ENCODE peak calls at places on chromosomes 7 and 10, in seven cellular contexts. T, L, M, N, C, E and X are unnamed samples. For H3K4me1, the result is how much of the 10 kb centered on the place peaks cover.

GRCh38 chr10:110067960-110068770 is 60.4 kb downstream of the ADD3 start:
- DNase-seq in M (no peak), T (peak), L (no peak), N (no peak), E (peak), C (peak), X (no peak)

GRCh38 chr10:5443429-5443828 is 31.1 kb downstream of the NET1 start:
- DNase-seq in T (no peak), C (no peak), N (no peak), M (no peak), E (no peak), L (no peak), X (no peak)

GRCh38 chr10:93991596-93992284 is 2.0 kb upstream of the PLCE1 start:
- DNase-seq in N (peak), T (peak), L (peak), M (peak), C (peak), E (peak), X (peak)

GRCh38 chr7:149524399-149524798 is 26.8 kb upstream of the ZNF746 start:
- DNase-seq in L (no peak), C (no peak), E (no peak), N (no peak), M (no peak), T (no peak), X (no peak)

GRCh38 chr7:140049339-140050024 is 13.3 kb downstream of the PARP12 start:
- DNase-seq in N (no peak), L (no peak), M (no peak), T (no peak), C (peak), E (peak), X (no peak)

GRCh38 chr10:13885238-13885990 is 298.6 kb downstream of the PRPF18 start:
- DNase-seq in N (no peak), L (no peak), C (no peak), T (no peak), E (no peak), M (no peak), X (no peak)

GRCh38 chr10:4334853-4335252 is 491.2 kb upstream of the AKR1E2 start:
- DNase-seq in C (no peak), M (no peak), T (no peak), E (peak), N (no peak), L (no peak), X (no peak)

GRCh38 chr10:58275261-58275660 is 6.3 kb downstream of the CISD1 start:
- DNase-seq in T (no peak), C (no peak), L (no peak), E (no peak), N (no peak), M (no peak), X (no peak)

GRCh38 chr7:149768931-149769330 is 4.5 kb downstream of the ZNF467 start:
- DNase-seq in L (no peak), T (no peak), M (no peak), C (no peak), N (no peak), E (no peak), X (no peak)

GRCh38 chr10:133235891-133236321 is 1.7 kb upstream of the VENTX start:
- DNase-seq in C (no peak), E (no peak), N (no peak), M (no peak), L (no peak), T (no peak), X (peak)

GRCh38 chr7:3927446-3928110 is 626.5 kb downstream of the SDK1 start:
- DNase-seq in L (no peak), C (no peak), N (no peak), T (no peak), E (peak), M (no peak), X (no peak)

GRCh38 chr7:91953618-91954017 is 13.0 kb downstream of the AKAP9 start:
- DNase-seq in N (no peak), L (no peak), E (peak), M (peak), C (no peak), T (no peak), X (no peak)

GRCh38 chr7:16914771-16915170 is 33.0 kb upstream of the AGR3 start:
- DNase-seq in L (no peak), M (peak), T (no peak), N (peak), C (peak), E (peak), X (peak)
- TF ChIP-seq CTCF in L (no peak), M (no peak), T (no peak), N (no peak), C (no peak), E (no peak), X (no peak)

GRCh38 chr10:97687785-97688781 is 1.0 kb upstream of the AVPI1 start:
- DNase-seq in T (no peak), E (peak), M (peak), C (no peak), L (peak), N (no peak), X (no peak)
- H3K4me1 ChIP-seq in T (half or more), E (under half), M (half or more), C (under half), L (half or more), N (under half), X (under half)

GRCh38 chr10:98030093-98030821 is at the start of gene CRTAC1:
- DNase-seq in L (no peak), N (peak), M (peak), T (peak), C (peak), E (peak), X (peak)

GRCh38 chr10:98033515-98033914 is 3.1 kb upstream of the CRTAC1 start:
- DNase-seq in N (no peak), L (no peak), C (no peak), T (no peak), M (no peak), E (no peak), X (no peak)

GRCh38 chr10:98030991-98031431 is 590 bp upstream of the CRTAC1 start:
- DNase-seq in N (peak), M (no peak), L (no peak), E (peak), C (no peak), T (no peak), X (no peak)

GRCh38 chr10:98029149-98030092 is 1.0 kb downstream of the CRTAC1 start:
- DNase-seq in L (no peak), T (no peak), C (no peak), E (no peak), N (peak), M (no peak), X (no peak)

GRCh38 chr10:98031440-98031839 is 1.0 kb upstream of the CRTAC1 start:
- DNase-seq in E (no peak), T (no peak), L (no peak), C (no peak), M (no peak), N (no peak), X (no peak)
- H3K4me3 ChIP-seq in E (no peak), T (peak), L (no peak), C (no peak), M (no peak), N (peak), X (no peak)

GRCh38 chr7:86786376-86786775 is 142.7 kb downstream of the GRM3 start:
- DNase-seq in E (no peak), L (no peak), M (no peak), T (no peak), N (no peak), C (no peak), X (peak)
- TF ChIP-seq CTCF in E (no peak), L (no peak), M (no peak), T (no peak), N (no peak), C (no peak), X (no peak)

GRCh38 chr7:47473499-47474210 is 108.3 kb downstream of the TNS3 start:
- DNase-seq in E (no peak), T (no peak), M (peak), C (no peak), N (no peak), L (no peak), X (no peak)

GRCh38 chr7:47470567-47471357 is 111.1 kb downstream of the TNS3 start:
- DNase-seq in C (peak), M (peak), E (no peak), T (no peak), L (no peak), N (no peak), X (peak)

GRCh38 chr7:47471831-47472230 is 110.1 kb downstream of the TNS3 start:
- DNase-seq in L (no peak), E (no peak), M (no peak), N (no peak), T (no peak), C (no peak), X (no peak)

GRCh38 chr7:47472444-47473157 is 109.3 kb downstream of the TNS3 start:
- DNase-seq in M (no peak), T (no peak), L (no peak), N (no peak), E (no peak), C (no peak), X (no peak)

DNA sequence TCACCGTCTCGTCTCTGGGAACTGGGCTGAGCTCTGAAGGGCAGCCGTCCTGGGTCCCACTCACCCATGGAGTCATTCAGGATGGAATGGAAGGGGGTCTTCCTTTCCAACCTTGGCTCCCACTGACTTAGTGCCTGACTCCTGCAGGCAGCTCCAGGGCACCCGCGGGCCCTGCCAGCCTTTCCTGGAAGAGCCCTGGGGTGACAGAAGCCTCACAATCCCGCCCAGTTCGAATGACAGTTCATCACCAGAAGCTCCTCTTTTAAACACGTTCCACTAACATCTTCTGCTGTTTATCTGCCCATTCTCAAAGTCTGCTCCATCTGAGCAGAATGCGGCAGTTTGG is 110.6 kb downstream of the TNS3 start:
- DNase-seq in T (no peak), C (no peak), E (no peak), M (no peak), N (no peak), L (no peak), X (no peak)
- H3K4me1 ChIP-seq in T (under half), C (under half), E (under half), M (half or more), N (under half), L (under half), X (under half)

DNA sequence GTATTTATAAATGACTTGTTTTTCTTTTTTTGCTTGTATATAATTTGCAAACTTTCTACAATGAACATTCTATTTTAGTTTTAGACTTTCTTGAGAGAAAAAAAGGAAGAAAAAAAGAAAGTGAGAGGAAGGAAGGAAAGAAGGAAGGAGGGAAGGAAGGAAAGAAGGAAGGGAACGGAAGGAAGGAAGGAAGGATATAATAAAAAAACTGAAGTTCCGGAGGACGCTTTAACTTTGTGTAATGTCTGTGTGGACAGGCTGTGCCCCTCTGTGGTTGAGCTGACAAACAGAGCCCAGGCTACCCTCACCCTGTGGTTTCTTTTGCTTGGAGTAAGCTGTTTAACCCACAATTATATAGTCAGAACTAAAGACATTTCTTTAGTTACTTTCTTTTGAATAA is 108.7 kb downstream of the SEMA3D start:
- DNase-seq in M (no peak), E (no peak), L (no peak), C (no peak), N (no peak), T (no peak), X (no peak)
- H3K4me3 ChIP-seq in M (no peak), E (no peak), L (no peak), C (no peak), N (no peak), T (no peak), X (no peak)

GRCh38 chr7:101950450-101951119 is 133.2 kb downstream of the CUX1 start:
- DNase-seq in E (peak), N (no peak), M (peak), L (no peak), C (no peak), T (no peak), X (no peak)
- TF ChIP-seq CTCF in E (peak), N (peak), M (no peak), L (peak), C (no peak), T (no peak), X (no peak)